ENCODE peak calls at places on chromosomes 1 and 21, in five cellular contexts. One of them, this sample, is unnamed.

GRCh38 chr21:33317226-33317625 is 7.5 kb upstream of the IFNAR1 start:
- DNase-seq in upper lobe of right lung: no peak
- DNase-seq in fibroblast of lung: peak
- DNase-seq in fibroblast of the aortic adventitia: no peak
- DNase-seq in stomach: no peak
- DNase-seq in this sample: no peak

GRCh38 chr1:181133969-181134418 is 45.5 kb downstream of the IER5 start:
- DNase-seq in upper lobe of right lung: no peak
- DNase-seq in fibroblast of lung: no peak
- DNase-seq in fibroblast of the aortic adventitia: no peak
- DNase-seq in stomach: no peak
- DNase-seq in this sample: no peak

GRCh38 chr1:109761227-109762038 is 2.3 kb downstream of the EPS8L3 start:
- DNase-seq in upper lobe of right lung: peak
- DNase-seq in fibroblast of lung: no peak
- DNase-seq in fibroblast of the aortic adventitia: no peak
- DNase-seq in stomach: peak
- DNase-seq in this sample: no peak

GRCh38 chr1:69258842-69259241 is 308.9 kb upstream of the LRRC7 start:
- DNase-seq in upper lobe of right lung: no peak
- DNase-seq in fibroblast of lung: no peak
- DNase-seq in fibroblast of the aortic adventitia: no peak
- DNase-seq in stomach: no peak
- DNase-seq in this sample: no peak

GRCh38 chr21:35025206-35026152 is 23.6 kb downstream of the RUNX1 start:
- DNase-seq in upper lobe of right lung: no peak
- DNase-seq in fibroblast of lung: no peak
- DNase-seq in fibroblast of the aortic adventitia: no peak
- DNase-seq in stomach: no peak
- DNase-seq in this sample: no peak

GRCh38 chr1:119554188-119554587 is 47.2 kb downstream of the HSD3B1 start:
- DNase-seq in upper lobe of right lung: no peak
- DNase-seq in fibroblast of lung: peak
- DNase-seq in fibroblast of the aortic adventitia: peak
- DNase-seq in stomach: peak
- DNase-seq in this sample: no peak

GRCh38 chr1:165312591-165312990 is 43.9 kb downstream of the LMX1A start:
- DNase-seq in upper lobe of right lung: no peak
- DNase-seq in fibroblast of lung: no peak
- DNase-seq in fibroblast of the aortic adventitia: no peak
- DNase-seq in stomach: no peak
- DNase-seq in this sample: no peak

GRCh38 chr1:157114183-157115121 is 14.8 kb upstream of the ETV3L start:
- DNase-seq in upper lobe of right lung: peak
- DNase-seq in fibroblast of lung: no peak
- DNase-seq in fibroblast of the aortic adventitia: no peak
- DNase-seq in stomach: no peak
- DNase-seq in this sample: no peak

GRCh38 chr1:51535006-51535592 is 16.0 kb upstream of the EPS15 start:
- DNase-seq in upper lobe of right lung: no peak
- DNase-seq in fibroblast of lung: peak
- DNase-seq in fibroblast of the aortic adventitia: peak
- DNase-seq in stomach: peak
- DNase-seq in this sample: peak

GRCh38 chr1:2865571-2866414 is 64.3 kb upstream of the TTC34 start:
- DNase-seq in upper lobe of right lung: no peak
- DNase-seq in fibroblast of lung: no peak
- DNase-seq in fibroblast of the aortic adventitia: no peak
- DNase-seq in stomach: no peak
- DNase-seq in this sample: no peak

GRCh38 chr1:198179556-198179981 is 22.8 kb downstream of the NEK7 start:
- DNase-seq in upper lobe of right lung: no peak
- DNase-seq in fibroblast of lung: peak
- DNase-seq in fibroblast of the aortic adventitia: peak
- DNase-seq in stomach: no peak
- DNase-seq in this sample: no peak

GRCh38 chr1:17010601-17011438 is 908 bp downstream of the ATP13A2 start:
- DNase-seq in upper lobe of right lung: peak
- DNase-seq in fibroblast of lung: peak
- DNase-seq in fibroblast of the aortic adventitia: peak
- DNase-seq in stomach: peak
- DNase-seq in this sample: no peak

GRCh38 chr1:225427249-225428065 is at the start of gene LBR:
- DNase-seq in upper lobe of right lung: peak
- DNase-seq in fibroblast of lung: peak
- DNase-seq in fibroblast of the aortic adventitia: peak
- DNase-seq in stomach: peak
- DNase-seq in this sample: peak

GRCh38 chr1:8252266-8252951 is 65.5 kb upstream of the SLC45A1 start:
- DNase-seq in upper lobe of right lung: no peak
- DNase-seq in fibroblast of lung: peak
- DNase-seq in fibroblast of the aortic adventitia: no peak
- DNase-seq in stomach: no peak
- DNase-seq in this sample: no peak

GRCh38 chr1:71350805-71351204 is 270.0 kb upstream of the ZRANB2 start:
- DNase-seq in upper lobe of right lung: no peak
- DNase-seq in fibroblast of lung: peak
- DNase-seq in fibroblast of the aortic adventitia: peak
- DNase-seq in stomach: no peak
- DNase-seq in this sample: no peak

GRCh38 chr1:54904476-54905048 is 17.6 kb upstream of the DHCR24 start:
- DNase-seq in upper lobe of right lung: no peak
- DNase-seq in fibroblast of lung: peak
- DNase-seq in fibroblast of the aortic adventitia: peak
- DNase-seq in stomach: no peak
- DNase-seq in this sample: no peak

GRCh38 chr21:14712121-14712520 is 166.0 kb upstream of the SAMSN1 start:
- DNase-seq in upper lobe of right lung: no peak
- DNase-seq in fibroblast of lung: no peak
- DNase-seq in fibroblast of the aortic adventitia: no peak
- DNase-seq in stomach: no peak
- DNase-seq in this sample: no peak

GRCh38 chr1:93275634-93276295 is 69.9 kb upstream of the DR1 start:
- DNase-seq in upper lobe of right lung: no peak
- DNase-seq in fibroblast of lung: no peak
- DNase-seq in fibroblast of the aortic adventitia: no peak
- DNase-seq in stomach: no peak
- DNase-seq in this sample: no peak

DNA sequence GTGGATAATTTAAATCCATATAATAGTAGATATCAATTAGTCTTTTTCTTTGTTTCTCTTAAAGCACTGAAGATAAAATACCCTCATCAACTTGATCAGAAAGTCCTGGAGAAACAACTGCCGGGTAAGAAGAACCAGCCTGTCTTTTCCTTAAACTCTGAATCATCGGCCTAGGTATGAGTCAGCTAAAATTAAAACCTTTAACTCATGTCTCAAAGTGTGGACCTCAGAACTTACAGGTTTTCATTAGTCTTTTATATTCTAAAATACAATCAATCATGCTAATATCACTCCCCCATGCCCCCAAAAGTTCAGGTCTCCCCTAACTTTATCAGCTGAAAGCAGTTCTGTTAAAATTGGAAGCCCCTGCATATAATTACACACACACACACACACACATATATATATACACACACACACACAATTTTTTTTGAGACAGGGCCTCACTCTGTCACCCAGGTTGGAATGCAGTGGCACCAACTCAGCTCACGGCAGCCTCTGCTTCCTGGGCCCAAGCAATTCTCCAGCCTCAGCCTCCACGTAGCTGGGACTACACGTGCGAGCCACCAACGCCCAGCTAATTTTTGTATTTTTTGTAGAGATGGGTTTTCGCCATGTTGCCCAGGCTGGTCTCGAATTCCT is 61.3 kb downstream of the B3GALNT2 start:
- DNase-seq in upper lobe of right lung: no peak
- DNase-seq in fibroblast of lung: peak
- DNase-seq in fibroblast of the aortic adventitia: peak
- DNase-seq in stomach: no peak
- DNase-seq in this sample: no peak
- TF ChIP-seq CTCF in upper lobe of right lung: no peak
- TF ChIP-seq CTCF in fibroblast of lung: no peak
- TF ChIP-seq CTCF in fibroblast of the aortic adventitia: no peak
- TF ChIP-seq CTCF in stomach: no peak
- TF ChIP-seq CTCF in this sample: no peak

GRCh38 chr1:201916649-201917249 is 28.1 kb downstream of the SHISA4 start:
- DNase-seq in upper lobe of right lung: no peak
- DNase-seq in fibroblast of lung: peak
- DNase-seq in fibroblast of the aortic adventitia: peak
- DNase-seq in stomach: peak
- DNase-seq in this sample: no peak
- TF ChIP-seq CTCF in upper lobe of right lung: no peak
- TF ChIP-seq CTCF in fibroblast of lung: no peak
- TF ChIP-seq CTCF in fibroblast of the aortic adventitia: no peak
- TF ChIP-seq CTCF in stomach: no peak
- TF ChIP-seq CTCF in this sample: no peak

DNA sequence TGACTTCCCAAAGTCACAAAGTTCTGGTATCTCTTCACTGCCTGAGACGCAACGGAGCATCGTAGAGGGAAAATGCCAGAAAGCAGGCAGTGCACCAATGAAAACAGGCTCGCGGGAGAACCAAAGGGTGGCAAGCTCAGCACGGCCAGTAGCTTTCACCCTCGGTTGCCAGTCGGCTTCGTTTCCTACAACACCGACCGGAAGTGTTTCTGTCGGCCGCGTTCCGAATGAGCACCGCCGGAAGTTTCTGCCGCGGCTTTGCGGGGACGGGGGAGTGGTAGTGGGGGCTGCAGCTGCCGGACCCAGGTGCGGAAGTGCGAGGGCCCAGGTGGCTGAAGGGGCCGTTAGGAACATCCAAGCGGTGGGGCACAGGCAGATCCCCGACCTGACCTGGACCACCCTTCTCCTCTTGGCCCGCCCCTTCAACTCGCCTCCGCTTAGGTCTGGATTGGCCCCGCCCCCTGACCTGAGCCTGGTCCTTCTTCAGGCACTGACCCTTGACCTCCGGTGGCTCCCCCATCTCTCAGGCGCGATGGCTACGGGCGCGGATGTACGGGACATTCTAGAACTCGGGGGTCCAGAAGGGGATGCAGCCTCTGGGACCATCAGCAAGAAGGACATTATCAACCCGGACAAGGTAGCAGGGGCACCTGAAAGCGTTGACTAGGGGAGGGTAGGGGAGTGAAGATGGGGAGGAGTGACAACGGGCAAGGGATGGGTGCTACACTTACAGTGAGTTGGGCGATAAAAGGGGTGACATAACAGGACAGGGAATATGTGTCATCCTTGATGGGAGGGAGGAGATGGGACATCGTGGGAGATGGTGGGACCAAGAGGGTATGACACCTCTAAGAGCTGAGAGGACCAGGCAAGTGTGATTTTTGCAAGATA is at the start of gene DMAP1:
- DNase-seq in upper lobe of right lung: peak
- DNase-seq in fibroblast of lung: peak
- DNase-seq in fibroblast of the aortic adventitia: peak
- DNase-seq in stomach: peak
- DNase-seq in this sample: peak
- TF ChIP-seq CTCF in upper lobe of right lung: no peak
- TF ChIP-seq CTCF in fibroblast of lung: no peak
- TF ChIP-seq CTCF in fibroblast of the aortic adventitia: peak
- TF ChIP-seq CTCF in stomach: peak
- TF ChIP-seq CTCF in this sample: no peak

GRCh38 chr1:192445849-192446489 is 129.2 kb downstream of the RGS21 start:
- DNase-seq in upper lobe of right lung: no peak
- DNase-seq in fibroblast of lung: peak
- DNase-seq in fibroblast of the aortic adventitia: peak
- DNase-seq in stomach: peak
- DNase-seq in this sample: no peak
- TF ChIP-seq CTCF in upper lobe of right lung: peak
- TF ChIP-seq CTCF in fibroblast of lung: peak
- TF ChIP-seq CTCF in fibroblast of the aortic adventitia: peak
- TF ChIP-seq CTCF in stomach: peak
- TF ChIP-seq CTCF in this sample: peak

GRCh38 chr1:14607295-14607694 is 8.8 kb downstream of the KAZN start:
- DNase-seq in upper lobe of right lung: no peak
- DNase-seq in fibroblast of lung: no peak
- DNase-seq in fibroblast of the aortic adventitia: no peak
- DNase-seq in stomach: no peak
- DNase-seq in this sample: no peak

GRCh38 chr1:14608308-14608707 is 9.8 kb downstream of the KAZN start:
- DNase-seq in upper lobe of right lung: no peak
- DNase-seq in fibroblast of lung: no peak
- DNase-seq in fibroblast of the aortic adventitia: no peak
- DNase-seq in stomach: no peak
- DNase-seq in this sample: no peak

GRCh38 chr1:14605945-14606344 is 7.5 kb downstream of the KAZN start:
- DNase-seq in upper lobe of right lung: no peak
- DNase-seq in fibroblast of lung: no peak
- DNase-seq in fibroblast of the aortic adventitia: no peak
- DNase-seq in stomach: no peak
- DNase-seq in this sample: no peak

GRCh38 chr1:14604414-14604813 is 5.9 kb downstream of the KAZN start:
- DNase-seq in upper lobe of right lung: no peak
- DNase-seq in fibroblast of lung: no peak
- DNase-seq in fibroblast of the aortic adventitia: no peak
- DNase-seq in stomach: no peak
- DNase-seq in this sample: no peak

DNA sequence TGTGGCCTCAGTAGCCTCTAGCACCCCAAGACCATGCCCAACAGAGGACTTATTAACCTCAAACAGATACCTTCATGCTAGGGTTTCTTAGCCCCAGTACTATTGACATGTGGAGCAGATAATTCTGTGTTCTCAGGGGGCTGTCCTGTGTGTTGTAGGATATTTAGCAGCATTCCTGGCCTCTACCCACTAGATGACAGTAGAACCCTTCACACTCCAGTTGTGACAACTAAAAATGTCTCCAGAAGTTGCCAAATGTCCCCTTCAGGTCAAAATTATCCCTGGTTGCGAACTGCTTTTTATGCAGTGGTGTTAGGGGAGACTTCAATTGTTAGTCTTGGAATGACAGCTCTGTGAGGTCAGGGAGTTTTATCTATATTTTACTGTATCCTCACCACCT is 8.1 kb downstream of the KAZN start:
- DNase-seq in upper lobe of right lung: no peak
- DNase-seq in fibroblast of lung: no peak
- DNase-seq in fibroblast of the aortic adventitia: no peak
- DNase-seq in stomach: no peak
- DNase-seq in this sample: no peak
- TF ChIP-seq CTCF in upper lobe of right lung: peak
- TF ChIP-seq CTCF in fibroblast of lung: no peak
- TF ChIP-seq CTCF in fibroblast of the aortic adventitia: peak
- TF ChIP-seq CTCF in stomach: no peak
- TF ChIP-seq CTCF in this sample: peak